ENCODE peak calls at places on chromosomes 2 and 18, in five cellular contexts. P is activated T-cell treated with anti-CD3 and anti-CD28 coated beads for 4 hours, S is GM12892, C is anterior cingulate cortex, R is retinal pigment epithelial cell. A is an unnamed sample.

GRCh38 chr2:101464841-101465240 is 10.1 kb downstream of the RFX8 start:
- DNase-seq in P (no peak), S (no peak), C (no peak), R (no peak), A (no peak)

GRCh38 chr2:72886505-72887031 is 640 bp upstream of the SPR start:
- DNase-seq in P (no peak), S (no peak), C (no peak), R (no peak), A (no peak)

GRCh38 chr2:8906208-8906607 is 68.8 kb upstream of the KIDINS220 start:
- DNase-seq in P (no peak), S (no peak), C (no peak), R (no peak), A (no peak)

GRCh38 chr18:62629031-62629430 is 86.3 kb upstream of the PHLPP1 start:
- DNase-seq in P (no peak), S (no peak), C (no peak), R (no peak), A (no peak)

GRCh38 chr2:58720033-58720769 is 479.1 kb upstream of the FANCL start:
- DNase-seq in P (no peak), S (no peak), C (no peak), R (no peak), A (no peak)

GRCh38 chr2:172208881-172209325 is 106.2 kb upstream of the DLX2 start:
- DNase-seq in P (no peak), S (no peak), C (no peak), R (no peak), A (no peak)

GRCh38 chr2:140128909-140129308 is 1348.7 kb upstream of the NXPH2 start:
- DNase-seq in P (no peak), S (no peak), C (no peak), R (no peak), A (no peak)

GRCh38 chr2:3200420-3200939 is 177.1 kb downstream of the EIPR1 start:
- DNase-seq in P (no peak), S (no peak), C (no peak), R (peak; percentile 65), A (no peak)

GRCh38 chr2:47402555-47402804 is 476 bp upstream of the MSH2 start:
- DNase-seq in P (no peak), S (no peak), C (no peak), R (peak; percentile 19), A (no peak)

GRCh38 chr2:25115902-25116301 is 52.5 kb downstream of the POMC start:
- DNase-seq in P (no peak), S (no peak), C (no peak), R (peak; percentile 58), A (no peak)

GRCh38 chr2:232343816-232344215 is 34.7 kb upstream of the ALPP start:
- DNase-seq in P (no peak), S (no peak), C (no peak), R (no peak), A (no peak)

GRCh38 chr2:65587779-65588178 is 155.4 kb upstream of the SPRED2 start:
- DNase-seq in P (no peak), S (no peak), C (no peak), R (no peak), A (no peak)

GRCh38 chr2:120866071-120866470 is 130.4 kb downstream of the GLI2 start:
- DNase-seq in P (no peak), S (no peak), C (no peak), R (no peak), A (no peak)

GRCh38 chr18:31607384-31607783 is 15.7 kb downstream of the TTR start:
- DNase-seq in P (no peak), S (no peak), C (no peak), R (no peak), A (no peak)

GRCh38 chr2:174553811-174554493 is 43.7 kb downstream of the WIPF1 start:
- DNase-seq in P (no peak), S (no peak), C (no peak), R (no peak), A (no peak)